ENCODE peak calls at places on chromosomes 7 and 10, in ten cellular contexts. One of them, this sample, is unnamed.

GRCh38 chr10:15083674-15084501 is 4.7 kb downstream of the ACBD7 start:
- DNase-seq in GM12878: no peak
- DNase-seq in Peyer's patch: no peak
- DNase-seq in transverse colon: no peak
- DNase-seq in A549: no peak
- DNase-seq in HCT116: no peak
- DNase-seq in tibial nerve: no peak
- DNase-seq in suprapubic skin: no peak
- DNase-seq in heart left ventricle: no peak
- DNase-seq in IMR-90: no peak
- DNase-seq in this sample: no peak

GRCh38 chr7:2540641-2541051 is 14.7 kb downstream of the BRAT1 start:
- DNase-seq in HCT116: no peak
- DNase-seq in Peyer's patch: peak; percentile 14
- DNase-seq in transverse colon: peak; percentile 6
- DNase-seq in GM12878: no peak
- DNase-seq in IMR-90: no peak
- DNase-seq in suprapubic skin: peak; percentile 61
- DNase-seq in A549: no peak
- DNase-seq in heart left ventricle: peak; percentile 56
- DNase-seq in tibial nerve: no peak
- DNase-seq in this sample: no peak

GRCh38 chr7:150992051-150992640 is 1.3 kb downstream of the NOS3 start:
- DNase-seq in GM12878: no peak
- DNase-seq in Peyer's patch: no peak
- DNase-seq in tibial nerve: no peak
- DNase-seq in IMR-90: no peak
- DNase-seq in HCT116: no peak
- DNase-seq in transverse colon: no peak
- DNase-seq in suprapubic skin: no peak
- DNase-seq in heart left ventricle: peak; percentile 37
- DNase-seq in A549: no peak
- DNase-seq in this sample: no peak

GRCh38 chr10:9188022-9188810 is 1133.7 kb downstream of the GATA3 start:
- DNase-seq in heart left ventricle: no peak
- DNase-seq in GM12878: no peak
- DNase-seq in IMR-90: peak; percentile 1
- DNase-seq in Peyer's patch: no peak
- DNase-seq in HCT116: no peak
- DNase-seq in transverse colon: no peak
- DNase-seq in tibial nerve: no peak
- DNase-seq in A549: no peak
- DNase-seq in suprapubic skin: no peak
- DNase-seq in this sample: no peak

GRCh38 chr7:123961731-123962130 is 36.7 kb downstream of the SPAM1 start:
- DNase-seq in heart left ventricle: no peak
- DNase-seq in transverse colon: no peak
- DNase-seq in suprapubic skin: no peak
- DNase-seq in HCT116: no peak
- DNase-seq in Peyer's patch: no peak
- DNase-seq in IMR-90: no peak
- DNase-seq in A549: no peak
- DNase-seq in tibial nerve: no peak
- DNase-seq in GM12878: no peak
- DNase-seq in this sample: no peak

GRCh38 chr10:80786322-80786721 is 248.6 kb downstream of the SH2D4B start:
- DNase-seq in GM12878: no peak
- DNase-seq in IMR-90: no peak
- DNase-seq in transverse colon: no peak
- DNase-seq in A549: no peak
- DNase-seq in tibial nerve: no peak
- DNase-seq in heart left ventricle: no peak
- DNase-seq in HCT116: no peak
- DNase-seq in Peyer's patch: no peak
- DNase-seq in suprapubic skin: no peak
- DNase-seq in this sample: no peak

GRCh38 chr10:101495324-101495925 is 92.6 kb downstream of the POLL start:
- DNase-seq in transverse colon: no peak
- DNase-seq in heart left ventricle: no peak
- DNase-seq in Peyer's patch: no peak
- DNase-seq in IMR-90: peak; percentile 3
- DNase-seq in tibial nerve: no peak
- DNase-seq in HCT116: peak; percentile 12
- DNase-seq in suprapubic skin: no peak
- DNase-seq in GM12878: no peak
- DNase-seq in A549: no peak
- DNase-seq in this sample: no peak

GRCh38 chr10:120475844-120476791 is 19.1 kb downstream of the PLPP4 start:
- DNase-seq in transverse colon: peak; percentile 9
- DNase-seq in Peyer's patch: no peak
- DNase-seq in A549: no peak
- DNase-seq in tibial nerve: no peak
- DNase-seq in GM12878: no peak
- DNase-seq in suprapubic skin: no peak
- DNase-seq in heart left ventricle: no peak
- DNase-seq in IMR-90: no peak
- DNase-seq in HCT116: no peak
- DNase-seq in this sample: no peak

GRCh38 chr7:55476071-55476803 is 96.1 kb downstream of the VOPP1 start:
- DNase-seq in Peyer's patch: peak; percentile 6
- DNase-seq in suprapubic skin: no peak
- DNase-seq in tibial nerve: no peak
- DNase-seq in GM12878: no peak
- DNase-seq in IMR-90: peak; percentile 88
- DNase-seq in HCT116: no peak
- DNase-seq in transverse colon: no peak
- DNase-seq in heart left ventricle: no peak
- DNase-seq in A549: no peak
- DNase-seq in this sample: no peak

GRCh38 chr7:55478700-55479099 is 93.6 kb downstream of the VOPP1 start:
- DNase-seq in transverse colon: no peak
- DNase-seq in Peyer's patch: peak; percentile 14
- DNase-seq in IMR-90: no peak
- DNase-seq in suprapubic skin: no peak
- DNase-seq in HCT116: no peak
- DNase-seq in GM12878: no peak
- DNase-seq in A549: no peak
- DNase-seq in heart left ventricle: no peak
- DNase-seq in tibial nerve: no peak
- DNase-seq in this sample: no peak

GRCh38 chr7:55476852-55477780 is 95.2 kb downstream of the VOPP1 start:
- DNase-seq in Peyer's patch: peak; percentile 13
- DNase-seq in heart left ventricle: no peak
- DNase-seq in IMR-90: no peak
- DNase-seq in HCT116: no peak
- DNase-seq in suprapubic skin: no peak
- DNase-seq in GM12878: no peak
- DNase-seq in tibial nerve: no peak
- DNase-seq in A549: no peak
- DNase-seq in transverse colon: no peak
- DNase-seq in this sample: no peak

GRCh38 chr7:55474944-55475911 is 97.1 kb downstream of the VOPP1 start:
- DNase-seq in GM12878: no peak
- DNase-seq in heart left ventricle: no peak
- DNase-seq in HCT116: no peak
- DNase-seq in tibial nerve: no peak
- DNase-seq in IMR-90: no peak
- DNase-seq in transverse colon: no peak
- DNase-seq in suprapubic skin: no peak
- DNase-seq in Peyer's patch: peak; percentile 15
- DNase-seq in A549: no peak
- DNase-seq in this sample: no peak

GRCh38 chr7:55477781-55478374 is 94.4 kb downstream of the VOPP1 start:
- DNase-seq in tibial nerve: no peak
- DNase-seq in GM12878: no peak
- DNase-seq in transverse colon: no peak
- DNase-seq in Peyer's patch: peak; percentile 16
- DNase-seq in A549: no peak
- DNase-seq in heart left ventricle: no peak
- DNase-seq in HCT116: no peak
- DNase-seq in suprapubic skin: peak; percentile 41
- DNase-seq in IMR-90: peak; percentile 96
- DNase-seq in this sample: no peak
- TF ChIP-seq POLR2A in tibial nerve: no peak
- TF ChIP-seq POLR2A in GM12878: no peak
- TF ChIP-seq POLR2A in transverse colon: no peak
- TF ChIP-seq POLR2A in Peyer's patch: no peak
- TF ChIP-seq POLR2A in A549: no peak
- TF ChIP-seq POLR2A in heart left ventricle: no peak
- TF ChIP-seq POLR2A in HCT116: no peak
- TF ChIP-seq POLR2A in suprapubic skin: no peak
- TF ChIP-seq POLR2A in IMR-90: peak; percentile 17
- TF ChIP-seq POLR2A in this sample: no peak

DNA sequence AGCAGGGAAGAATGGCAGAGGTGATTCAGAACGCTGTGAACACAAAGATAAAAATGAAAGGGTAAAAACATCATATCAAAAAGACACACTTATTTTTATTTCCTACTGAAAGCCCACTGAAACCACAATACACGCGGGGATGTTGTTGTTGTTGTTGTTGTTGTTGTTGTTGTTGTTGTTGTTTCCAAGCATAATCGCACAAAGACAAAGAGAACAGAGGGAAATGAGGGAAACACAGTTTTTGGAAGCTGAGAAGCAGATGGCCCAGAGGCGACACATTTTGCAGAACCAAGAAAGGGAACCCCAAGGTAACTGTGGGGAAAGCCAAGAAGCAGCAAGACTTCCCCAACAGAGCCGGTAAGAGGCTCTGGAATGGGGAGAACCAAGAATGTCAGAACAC is 113.9 kb downstream of the PARD3 start:
- DNase-seq in A549: no peak
- DNase-seq in tibial nerve: no peak
- DNase-seq in HCT116: no peak
- DNase-seq in suprapubic skin: no peak
- DNase-seq in IMR-90: no peak
- DNase-seq in GM12878: no peak
- DNase-seq in Peyer's patch: no peak
- DNase-seq in transverse colon: no peak
- DNase-seq in heart left ventricle: no peak
- DNase-seq in this sample: no peak
- H3K4me1 ChIP-seq in A549: peaks cover 100% of the 10 kb centered on the region
- H3K4me1 ChIP-seq in tibial nerve: peaks cover 98% of the 10 kb centered on the region
- H3K4me1 ChIP-seq in HCT116: peaks cover 50% of the 10 kb centered on the region
- H3K4me1 ChIP-seq in suprapubic skin: peaks cover 64% of the 10 kb centered on the region
- H3K4me1 ChIP-seq in IMR-90: peaks cover 5% of the 10 kb centered on the region
- H3K4me1 ChIP-seq in GM12878: no peaks in the 10 kb centered on the region
- H3K4me1 ChIP-seq in Peyer's patch: no peaks in the 10 kb centered on the region
- H3K4me1 ChIP-seq in transverse colon: peaks cover 9% of the 10 kb centered on the region
- H3K4me1 ChIP-seq in heart left ventricle: peaks cover 45% of the 10 kb centered on the region
- H3K4me1 ChIP-seq in this sample: peaks cover 27% of the 10 kb centered on the region

GRCh38 chr10:102710604-102711003 is 3.6 kb downstream of the ARL3 start:
- DNase-seq in suprapubic skin: no peak
- DNase-seq in transverse colon: no peak
- DNase-seq in Peyer's patch: no peak
- DNase-seq in IMR-90: peak; percentile 89
- DNase-seq in tibial nerve: no peak
- DNase-seq in A549: no peak
- DNase-seq in HCT116: no peak
- DNase-seq in heart left ventricle: no peak
- DNase-seq in GM12878: no peak
- DNase-seq in this sample: no peak

GRCh38 chr10:102712843-102713242 is 1.4 kb downstream of the ARL3 start:
- DNase-seq in HCT116: no peak
- DNase-seq in transverse colon: no peak
- DNase-seq in heart left ventricle: no peak
- DNase-seq in suprapubic skin: no peak
- DNase-seq in A549: no peak
- DNase-seq in Peyer's patch: no peak
- DNase-seq in GM12878: no peak
- DNase-seq in tibial nerve: no peak
- DNase-seq in IMR-90: no peak
- DNase-seq in this sample: no peak

GRCh38 chr10:102713483-102713813 is 749 bp downstream of the ARL3 start:
- DNase-seq in heart left ventricle: no peak
- DNase-seq in suprapubic skin: no peak
- DNase-seq in GM12878: no peak
- DNase-seq in Peyer's patch: no peak
- DNase-seq in HCT116: no peak
- DNase-seq in A549: peak; percentile 97
- DNase-seq in IMR-90: peak; percentile 19
- DNase-seq in transverse colon: no peak
- DNase-seq in tibial nerve: no peak
- DNase-seq in this sample: no peak

GRCh38 chr10:102713814-102714620 is at the start of gene ARL3:
- DNase-seq in transverse colon: peak; percentile 98
- DNase-seq in A549: peak; percentile 97
- DNase-seq in tibial nerve: peak; percentile 89
- DNase-seq in IMR-90: peak; percentile 98
- DNase-seq in heart left ventricle: peak; percentile 99
- DNase-seq in GM12878: peak; percentile 94
- DNase-seq in HCT116: peak; percentile 98
- DNase-seq in Peyer's patch: peak; percentile 94
- DNase-seq in suprapubic skin: peak; percentile 98
- DNase-seq in this sample: peak; percentile 97

GRCh38 chr10:102712089-102712488 is 2.1 kb downstream of the ARL3 start:
- DNase-seq in Peyer's patch: no peak
- DNase-seq in A549: no peak
- DNase-seq in tibial nerve: no peak
- DNase-seq in IMR-90: no peak
- DNase-seq in transverse colon: no peak
- DNase-seq in HCT116: no peak
- DNase-seq in GM12878: no peak
- DNase-seq in heart left ventricle: no peak
- DNase-seq in suprapubic skin: no peak
- DNase-seq in this sample: no peak
- H3K4me3 ChIP-seq in Peyer's patch: no peak overlapping the region
- H3K4me3 ChIP-seq in A549: no peak overlapping the region
- H3K4me3 ChIP-seq in tibial nerve: no peak overlapping the region
- H3K4me3 ChIP-seq in IMR-90: no peak overlapping the region
- H3K4me3 ChIP-seq in transverse colon: no peak overlapping the region
- H3K4me3 ChIP-seq in HCT116: no peak overlapping the region
- H3K4me3 ChIP-seq in GM12878: peak overlapping the region; percentile 90
- H3K4me3 ChIP-seq in heart left ventricle: no peak overlapping the region
- H3K4me3 ChIP-seq in suprapubic skin: no peak overlapping the region
- H3K4me3 ChIP-seq in this sample: no peak overlapping the region

GRCh38 chr7:18179058-18179457 is 151.4 kb upstream of the PRPS1L1 start:
- DNase-seq in A549: no peak
- DNase-seq in Peyer's patch: no peak
- DNase-seq in heart left ventricle: no peak
- DNase-seq in HCT116: no peak
- DNase-seq in suprapubic skin: no peak
- DNase-seq in GM12878: no peak
- DNase-seq in transverse colon: no peak
- DNase-seq in tibial nerve: no peak
- DNase-seq in IMR-90: no peak
- DNase-seq in this sample: no peak

GRCh38 chr7:18177129-18177814 is 149.6 kb upstream of the PRPS1L1 start:
- DNase-seq in Peyer's patch: no peak
- DNase-seq in A549: no peak
- DNase-seq in transverse colon: no peak
- DNase-seq in tibial nerve: no peak
- DNase-seq in HCT116: no peak
- DNase-seq in IMR-90: no peak
- DNase-seq in heart left ventricle: no peak
- DNase-seq in suprapubic skin: no peak
- DNase-seq in GM12878: no peak
- DNase-seq in this sample: no peak

GRCh38 chr7:18175801-18176450 is 148.3 kb upstream of the PRPS1L1 start:
- DNase-seq in A549: no peak
- DNase-seq in heart left ventricle: no peak
- DNase-seq in GM12878: no peak
- DNase-seq in HCT116: no peak
- DNase-seq in tibial nerve: no peak
- DNase-seq in Peyer's patch: no peak
- DNase-seq in transverse colon: no peak
- DNase-seq in IMR-90: no peak
- DNase-seq in suprapubic skin: no peak
- DNase-seq in this sample: no peak

GRCh38 chr7:18180685-18181084 is 153.0 kb upstream of the PRPS1L1 start:
- DNase-seq in tibial nerve: no peak
- DNase-seq in HCT116: no peak
- DNase-seq in Peyer's patch: no peak
- DNase-seq in heart left ventricle: no peak
- DNase-seq in IMR-90: no peak
- DNase-seq in transverse colon: no peak
- DNase-seq in A549: no peak
- DNase-seq in GM12878: no peak
- DNase-seq in suprapubic skin: no peak
- DNase-seq in this sample: no peak

DNA sequence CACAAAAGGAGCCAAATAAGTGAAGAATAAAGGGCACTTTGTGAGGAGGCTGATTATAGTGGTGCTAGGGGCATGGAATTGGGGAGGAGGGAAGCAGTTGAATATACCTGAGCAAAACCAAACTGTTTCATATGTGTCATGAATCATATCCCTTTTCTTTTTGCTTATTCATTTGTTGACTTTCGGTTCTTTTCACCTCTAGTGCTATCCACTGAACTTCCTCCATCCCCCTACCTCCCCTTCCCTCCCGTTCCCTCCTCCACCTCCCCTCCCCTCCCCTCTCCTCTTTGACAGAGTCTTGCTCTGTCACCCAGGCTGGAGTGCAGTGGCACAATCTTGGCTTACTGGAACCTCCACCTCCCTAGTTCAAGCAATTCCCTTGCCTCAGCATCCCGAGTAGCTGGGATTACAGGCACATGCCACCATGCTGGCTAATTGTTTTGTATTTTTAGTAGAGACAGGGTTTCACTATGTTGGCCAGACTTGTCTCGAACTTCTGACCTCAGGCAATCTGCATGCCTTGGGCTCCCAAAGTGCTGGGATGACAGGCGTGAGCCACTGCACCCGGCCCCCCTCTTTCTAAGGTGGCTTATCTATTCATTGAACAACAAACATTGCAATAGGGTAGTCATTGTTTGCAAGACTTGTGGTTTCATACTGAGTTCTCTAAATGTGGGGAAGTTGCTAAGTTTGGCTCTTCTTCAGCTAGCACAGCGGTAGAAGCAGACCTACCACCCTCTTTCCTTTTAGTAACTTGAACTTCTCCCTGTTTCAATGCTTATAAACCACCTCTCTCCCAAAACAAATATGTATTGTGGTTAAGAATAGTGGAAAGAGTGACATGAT is 150.4 kb upstream of the PRPS1L1 start:
- DNase-seq in IMR-90: no peak
- DNase-seq in tibial nerve: no peak
- DNase-seq in heart left ventricle: no peak
- DNase-seq in Peyer's patch: no peak
- DNase-seq in HCT116: no peak
- DNase-seq in suprapubic skin: no peak
- DNase-seq in transverse colon: no peak
- DNase-seq in A549: no peak
- DNase-seq in GM12878: peak; percentile 53
- DNase-seq in this sample: no peak
- TF ChIP-seq POLR2A in IMR-90: no peak
- TF ChIP-seq POLR2A in tibial nerve: no peak
- TF ChIP-seq POLR2A in heart left ventricle: no peak
- TF ChIP-seq POLR2A in Peyer's patch: no peak
- TF ChIP-seq POLR2A in HCT116: no peak
- TF ChIP-seq POLR2A in suprapubic skin: no peak
- TF ChIP-seq POLR2A in transverse colon: no peak
- TF ChIP-seq POLR2A in A549: no peak
- TF ChIP-seq POLR2A in GM12878: no peak
- TF ChIP-seq POLR2A in this sample: no peak

This sample was measured in ovary.